ENCODE peak calls at places on chromosomes 7 and 10, in ten cellular contexts. One of them, this sample, is unnamed.

GRCh38 chr10:58023341-58024073 is 244.2 kb downstream of the IPMK start:
- DNase-seq in stimulated activated naive CD8-positive, alpha-beta T cell treated with anti-CD3 and anti-CD28 coated beads, Interleukin-15, Interleukin-2, amounts not matched to agents 100 U/mL and 50 U/mL, for 24 hours: no peak
- DNase-seq in Daoy: peak; percentile 75
- DNase-seq in GM23248: peak; percentile 88
- DNase-seq in ovary: no peak
- DNase-seq in stomach: no peak
- DNase-seq in NCI-H2029: peak; percentile 0
- DNase-seq in KBM-7: no peak
- DNase-seq in astrocyte of the hippocampus: peak; percentile 88
- DNase-seq in left cardiac atrium: no peak
- DNase-seq in this sample: no peak

GRCh38 chr10:102869290-102870198 is at the start of gene AS3MT:
- DNase-seq in KBM-7: no peak
- DNase-seq in NCI-H2029: no peak
- DNase-seq in astrocyte of the hippocampus: peak; percentile 69
- DNase-seq in left cardiac atrium: peak; percentile 60
- DNase-seq in GM23248: peak; percentile 53
- DNase-seq in ovary: peak; percentile 52
- DNase-seq in stomach: no peak
- DNase-seq in Daoy: no peak
- DNase-seq in stimulated activated naive CD8-positive, alpha-beta T cell treated with anti-CD3 and anti-CD28 coated beads, Interleukin-15, Interleukin-2, amounts not matched to agents 100 U/mL and 50 U/mL, for 24 hours: peak; percentile 38
- DNase-seq in this sample: peak; percentile 55

GRCh38 chr7:113331155-113331898 is 213.0 kb upstream of the SMIM30 start:
- DNase-seq in NCI-H2029: no peak
- DNase-seq in GM23248: no peak
- DNase-seq in astrocyte of the hippocampus: peak; percentile 3
- DNase-seq in stomach: no peak
- DNase-seq in KBM-7: no peak
- DNase-seq in Daoy: no peak
- DNase-seq in stimulated activated naive CD8-positive, alpha-beta T cell treated with anti-CD3 and anti-CD28 coated beads, Interleukin-15, Interleukin-2, amounts not matched to agents 100 U/mL and 50 U/mL, for 24 hours: no peak
- DNase-seq in ovary: no peak
- DNase-seq in left cardiac atrium: peak; percentile 17
- DNase-seq in this sample: no peak

GRCh38 chr7:19589436-19589835 is 119.4 kb downstream of the POLR1F start:
- DNase-seq in KBM-7: no peak
- DNase-seq in ovary: no peak
- DNase-seq in left cardiac atrium: no peak
- DNase-seq in NCI-H2029: no peak
- DNase-seq in GM23248: no peak
- DNase-seq in stomach: no peak
- DNase-seq in Daoy: no peak
- DNase-seq in stimulated activated naive CD8-positive, alpha-beta T cell treated with anti-CD3 and anti-CD28 coated beads, Interleukin-15, Interleukin-2, amounts not matched to agents 100 U/mL and 50 U/mL, for 24 hours: no peak
- DNase-seq in astrocyte of the hippocampus: no peak
- DNase-seq in this sample: no peak

GRCh38 chr10:77079902-77080301 is 557.7 kb downstream of the KCNMA1 start:
- DNase-seq in NCI-H2029: no peak
- DNase-seq in stomach: no peak
- DNase-seq in left cardiac atrium: no peak
- DNase-seq in GM23248: no peak
- DNase-seq in Daoy: no peak
- DNase-seq in stimulated activated naive CD8-positive, alpha-beta T cell treated with anti-CD3 and anti-CD28 coated beads, Interleukin-15, Interleukin-2, amounts not matched to agents 100 U/mL and 50 U/mL, for 24 hours: no peak
- DNase-seq in KBM-7: no peak
- DNase-seq in ovary: no peak
- DNase-seq in astrocyte of the hippocampus: no peak
- DNase-seq in this sample: no peak

GRCh38 chr10:49633327-49634045 is 19.6 kb downstream of the CHAT start:
- DNase-seq in KBM-7: no peak
- DNase-seq in Daoy: no peak
- DNase-seq in stomach: no peak
- DNase-seq in NCI-H2029: no peak
- DNase-seq in left cardiac atrium: no peak
- DNase-seq in ovary: no peak
- DNase-seq in astrocyte of the hippocampus: no peak
- DNase-seq in stimulated activated naive CD8-positive, alpha-beta T cell treated with anti-CD3 and anti-CD28 coated beads, Interleukin-15, Interleukin-2, amounts not matched to agents 100 U/mL and 50 U/mL, for 24 hours: no peak
- DNase-seq in GM23248: no peak
- DNase-seq in this sample: no peak

GRCh38 chr10:61454541-61454940 is 1.4 kb upstream of the TMEM26 start:
- DNase-seq in NCI-H2029: no peak
- DNase-seq in Daoy: no peak
- DNase-seq in stomach: no peak
- DNase-seq in ovary: no peak
- DNase-seq in left cardiac atrium: no peak
- DNase-seq in stimulated activated naive CD8-positive, alpha-beta T cell treated with anti-CD3 and anti-CD28 coated beads, Interleukin-15, Interleukin-2, amounts not matched to agents 100 U/mL and 50 U/mL, for 24 hours: no peak
- DNase-seq in GM23248: no peak
- DNase-seq in astrocyte of the hippocampus: no peak
- DNase-seq in KBM-7: no peak
- DNase-seq in this sample: no peak

GRCh38 chr10:31197886-31198285 is 121.1 kb upstream of the ZEB1 start:
- DNase-seq in stimulated activated naive CD8-positive, alpha-beta T cell treated with anti-CD3 and anti-CD28 coated beads, Interleukin-15, Interleukin-2, amounts not matched to agents 100 U/mL and 50 U/mL, for 24 hours: no peak
- DNase-seq in KBM-7: no peak
- DNase-seq in left cardiac atrium: no peak
- DNase-seq in ovary: no peak
- DNase-seq in astrocyte of the hippocampus: no peak
- DNase-seq in GM23248: peak; percentile 64
- DNase-seq in NCI-H2029: no peak
- DNase-seq in Daoy: peak; percentile 11
- DNase-seq in stomach: no peak
- DNase-seq in this sample: no peak

GRCh38 chr10:32887481-32887880 is 70.5 kb downstream of the ITGB1 start:
- DNase-seq in astrocyte of the hippocampus: no peak
- DNase-seq in stomach: no peak
- DNase-seq in KBM-7: no peak
- DNase-seq in left cardiac atrium: no peak
- DNase-seq in stimulated activated naive CD8-positive, alpha-beta T cell treated with anti-CD3 and anti-CD28 coated beads, Interleukin-15, Interleukin-2, amounts not matched to agents 100 U/mL and 50 U/mL, for 24 hours: no peak
- DNase-seq in NCI-H2029: no peak
- DNase-seq in GM23248: no peak
- DNase-seq in Daoy: no peak
- DNase-seq in ovary: no peak
- DNase-seq in this sample: no peak

GRCh38 chr7:87148332-87148955 is 3.8 kb upstream of the DMTF1 start:
- DNase-seq in stomach: no peak
- DNase-seq in ovary: no peak
- DNase-seq in KBM-7: peak; percentile 49
- DNase-seq in stimulated activated naive CD8-positive, alpha-beta T cell treated with anti-CD3 and anti-CD28 coated beads, Interleukin-15, Interleukin-2, amounts not matched to agents 100 U/mL and 50 U/mL, for 24 hours: no peak
- DNase-seq in Daoy: no peak
- DNase-seq in astrocyte of the hippocampus: peak; percentile 42
- DNase-seq in left cardiac atrium: no peak
- DNase-seq in GM23248: peak; percentile 69
- DNase-seq in NCI-H2029: no peak
- DNase-seq in this sample: peak; percentile 12

GRCh38 chr10:78510566-78511323 is 477.1 kb downstream of the RPS24 start:
- DNase-seq in GM23248: no peak
- DNase-seq in KBM-7: no peak
- DNase-seq in ovary: no peak
- DNase-seq in left cardiac atrium: no peak
- DNase-seq in stimulated activated naive CD8-positive, alpha-beta T cell treated with anti-CD3 and anti-CD28 coated beads, Interleukin-15, Interleukin-2, amounts not matched to agents 100 U/mL and 50 U/mL, for 24 hours: no peak
- DNase-seq in Daoy: no peak
- DNase-seq in astrocyte of the hippocampus: no peak
- DNase-seq in NCI-H2029: no peak
- DNase-seq in stomach: no peak
- DNase-seq in this sample: no peak

GRCh38 chr10:133169173-133169947 is 9.3 kb downstream of the KNDC1 start:
- DNase-seq in ovary: no peak
- DNase-seq in left cardiac atrium: no peak
- DNase-seq in KBM-7: no peak
- DNase-seq in Daoy: no peak
- DNase-seq in astrocyte of the hippocampus: no peak
- DNase-seq in stimulated activated naive CD8-positive, alpha-beta T cell treated with anti-CD3 and anti-CD28 coated beads, Interleukin-15, Interleukin-2, amounts not matched to agents 100 U/mL and 50 U/mL, for 24 hours: no peak
- DNase-seq in NCI-H2029: no peak
- DNase-seq in GM23248: no peak
- DNase-seq in stomach: no peak
- DNase-seq in this sample: no peak

GRCh38 chr10:75042292-75042974 is 69.0 kb upstream of the SAMD8 start:
- DNase-seq in Daoy: no peak
- DNase-seq in NCI-H2029: no peak
- DNase-seq in ovary: no peak
- DNase-seq in astrocyte of the hippocampus: peak; percentile 69
- DNase-seq in KBM-7: no peak
- DNase-seq in stimulated activated naive CD8-positive, alpha-beta T cell treated with anti-CD3 and anti-CD28 coated beads, Interleukin-15, Interleukin-2, amounts not matched to agents 100 U/mL and 50 U/mL, for 24 hours: no peak
- DNase-seq in GM23248: peak; percentile 83
- DNase-seq in left cardiac atrium: no peak
- DNase-seq in stomach: no peak
- DNase-seq in this sample: no peak

GRCh38 chr10:13891542-13892431 is 305.0 kb downstream of the PRPF18 start:
- DNase-seq in astrocyte of the hippocampus: peak; percentile 71
- DNase-seq in Daoy: peak; percentile 53
- DNase-seq in left cardiac atrium: peak; percentile 33
- DNase-seq in stomach: no peak
- DNase-seq in GM23248: peak; percentile 62
- DNase-seq in ovary: no peak
- DNase-seq in stimulated activated naive CD8-positive, alpha-beta T cell treated with anti-CD3 and anti-CD28 coated beads, Interleukin-15, Interleukin-2, amounts not matched to agents 100 U/mL and 50 U/mL, for 24 hours: peak; percentile 30
- DNase-seq in NCI-H2029: no peak
- DNase-seq in KBM-7: no peak
- DNase-seq in this sample: peak; percentile 47

GRCh38 chr7:124072603-124073324 is 39.9 kb upstream of the TMEM229A start:
- DNase-seq in stomach: no peak
- DNase-seq in KBM-7: no peak
- DNase-seq in GM23248: peak; percentile 52
- DNase-seq in left cardiac atrium: no peak
- DNase-seq in NCI-H2029: no peak
- DNase-seq in astrocyte of the hippocampus: peak; percentile 84
- DNase-seq in stimulated activated naive CD8-positive, alpha-beta T cell treated with anti-CD3 and anti-CD28 coated beads, Interleukin-15, Interleukin-2, amounts not matched to agents 100 U/mL and 50 U/mL, for 24 hours: no peak
- DNase-seq in ovary: no peak
- DNase-seq in Daoy: peak; percentile 70
- DNase-seq in this sample: no peak

GRCh38 chr10:35412900-35413491 is 76.7 kb downstream of the CCNY start:
- DNase-seq in KBM-7: no peak
- DNase-seq in ovary: no peak
- DNase-seq in left cardiac atrium: no peak
- DNase-seq in stomach: no peak
- DNase-seq in Daoy: peak; percentile 57
- DNase-seq in GM23248: peak; percentile 58
- DNase-seq in NCI-H2029: no peak
- DNase-seq in astrocyte of the hippocampus: peak; percentile 62
- DNase-seq in stimulated activated naive CD8-positive, alpha-beta T cell treated with anti-CD3 and anti-CD28 coated beads, Interleukin-15, Interleukin-2, amounts not matched to agents 100 U/mL and 50 U/mL, for 24 hours: no peak
- DNase-seq in this sample: no peak

GRCh38 chr10:132196178-132197113 is 9.7 kb downstream of the DPYSL4 start:
- DNase-seq in NCI-H2029: no peak
- DNase-seq in GM23248: no peak
- DNase-seq in astrocyte of the hippocampus: no peak
- DNase-seq in KBM-7: no peak
- DNase-seq in stimulated activated naive CD8-positive, alpha-beta T cell treated with anti-CD3 and anti-CD28 coated beads, Interleukin-15, Interleukin-2, amounts not matched to agents 100 U/mL and 50 U/mL, for 24 hours: no peak
- DNase-seq in Daoy: no peak
- DNase-seq in ovary: no peak
- DNase-seq in left cardiac atrium: no peak
- DNase-seq in stomach: no peak
- DNase-seq in this sample: no peak

GRCh38 chr10:3850999-3851937 is 66.3 kb upstream of the KLF6 start:
- DNase-seq in GM23248: peak; percentile 91
- DNase-seq in KBM-7: peak; percentile 89
- DNase-seq in ovary: no peak
- DNase-seq in astrocyte of the hippocampus: peak; percentile 68
- DNase-seq in Daoy: peak; percentile 65
- DNase-seq in stomach: no peak
- DNase-seq in stimulated activated naive CD8-positive, alpha-beta T cell treated with anti-CD3 and anti-CD28 coated beads, Interleukin-15, Interleukin-2, amounts not matched to agents 100 U/mL and 50 U/mL, for 24 hours: no peak
- DNase-seq in left cardiac atrium: no peak
- DNase-seq in NCI-H2029: no peak
- DNase-seq in this sample: peak; percentile 55

GRCh38 chr7:157278791-157279678 is 57.8 kb upstream of the DNAJB6 start:
- DNase-seq in stimulated activated naive CD8-positive, alpha-beta T cell treated with anti-CD3 and anti-CD28 coated beads, Interleukin-15, Interleukin-2, amounts not matched to agents 100 U/mL and 50 U/mL, for 24 hours: no peak
- DNase-seq in KBM-7: no peak
- DNase-seq in stomach: peak; percentile 64
- DNase-seq in astrocyte of the hippocampus: peak; percentile 41
- DNase-seq in GM23248: peak; percentile 63
- DNase-seq in NCI-H2029: peak; percentile 53
- DNase-seq in ovary: no peak
- DNase-seq in left cardiac atrium: peak; percentile 75
- DNase-seq in Daoy: no peak
- DNase-seq in this sample: peak; percentile 47

GRCh38 chr7:35802649-35803048 is 1.8 kb downstream of the SEPTIN7 start:
- DNase-seq in left cardiac atrium: no peak
- DNase-seq in NCI-H2029: no peak
- DNase-seq in KBM-7: peak; percentile 21
- DNase-seq in ovary: no peak
- DNase-seq in stimulated activated naive CD8-positive, alpha-beta T cell treated with anti-CD3 and anti-CD28 coated beads, Interleukin-15, Interleukin-2, amounts not matched to agents 100 U/mL and 50 U/mL, for 24 hours: peak; percentile 12
- DNase-seq in astrocyte of the hippocampus: peak; percentile 24
- DNase-seq in Daoy: peak; percentile 30
- DNase-seq in stomach: no peak
- DNase-seq in GM23248: no peak
- DNase-seq in this sample: peak; percentile 14

GRCh38 chr10:86339226-86339865 is 27.2 kb downstream of the GRID1 start:
- DNase-seq in NCI-H2029: no peak
- DNase-seq in stimulated activated naive CD8-positive, alpha-beta T cell treated with anti-CD3 and anti-CD28 coated beads, Interleukin-15, Interleukin-2, amounts not matched to agents 100 U/mL and 50 U/mL, for 24 hours: no peak
- DNase-seq in KBM-7: no peak
- DNase-seq in Daoy: no peak
- DNase-seq in ovary: no peak
- DNase-seq in astrocyte of the hippocampus: no peak
- DNase-seq in left cardiac atrium: no peak
- DNase-seq in stomach: no peak
- DNase-seq in GM23248: no peak
- DNase-seq in this sample: no peak

GRCh38 chr10:74213571-74214162 is 62.6 kb downstream of the ADK start:
- DNase-seq in KBM-7: peak; percentile 51
- DNase-seq in NCI-H2029: no peak
- DNase-seq in left cardiac atrium: peak; percentile 35
- DNase-seq in stimulated activated naive CD8-positive, alpha-beta T cell treated with anti-CD3 and anti-CD28 coated beads, Interleukin-15, Interleukin-2, amounts not matched to agents 100 U/mL and 50 U/mL, for 24 hours: peak; percentile 37
- DNase-seq in Daoy: peak; percentile 16
- DNase-seq in ovary: peak; percentile 34
- DNase-seq in stomach: no peak
- DNase-seq in GM23248: peak; percentile 61
- DNase-seq in astrocyte of the hippocampus: peak; percentile 56
- DNase-seq in this sample: peak; percentile 46

GRCh38 chr7:124645704-124646103 is 119.9 kb downstream of the GPR37 start:
- DNase-seq in Daoy: no peak
- DNase-seq in GM23248: no peak
- DNase-seq in KBM-7: no peak
- DNase-seq in NCI-H2029: no peak
- DNase-seq in stomach: no peak
- DNase-seq in stimulated activated naive CD8-positive, alpha-beta T cell treated with anti-CD3 and anti-CD28 coated beads, Interleukin-15, Interleukin-2, amounts not matched to agents 100 U/mL and 50 U/mL, for 24 hours: no peak
- DNase-seq in ovary: no peak
- DNase-seq in left cardiac atrium: no peak
- DNase-seq in astrocyte of the hippocampus: no peak
- DNase-seq in this sample: no peak

GRCh38 chr10:70558871-70559810 is 43.4 kb downstream of the PRF1 start:
- DNase-seq in stomach: peak; percentile 63
- DNase-seq in ovary: peak; percentile 56
- DNase-seq in NCI-H2029: no peak
- DNase-seq in left cardiac atrium: peak; percentile 58
- DNase-seq in GM23248: peak; percentile 57
- DNase-seq in stimulated activated naive CD8-positive, alpha-beta T cell treated with anti-CD3 and anti-CD28 coated beads, Interleukin-15, Interleukin-2, amounts not matched to agents 100 U/mL and 50 U/mL, for 24 hours: peak; percentile 87
- DNase-seq in astrocyte of the hippocampus: peak; percentile 90
- DNase-seq in KBM-7: peak; percentile 77
- DNase-seq in Daoy: peak; percentile 72
- DNase-seq in this sample: peak; percentile 35

GRCh38 chr10:130064783-130065182 is 45.8 kb downstream of the C10orf143 start:
- DNase-seq in stimulated activated naive CD8-positive, alpha-beta T cell treated with anti-CD3 and anti-CD28 coated beads, Interleukin-15, Interleukin-2, amounts not matched to agents 100 U/mL and 50 U/mL, for 24 hours: no peak
- DNase-seq in stomach: no peak
- DNase-seq in KBM-7: no peak
- DNase-seq in GM23248: no peak
- DNase-seq in astrocyte of the hippocampus: no peak
- DNase-seq in Daoy: no peak
- DNase-seq in NCI-H2029: no peak
- DNase-seq in ovary: no peak
- DNase-seq in left cardiac atrium: no peak
- DNase-seq in this sample: no peak